ENCODE peak calls at places on chromosomes 3 and 15, in seven cellular contexts. I is stimulated activated CD4-positive, alpha-beta T cell treated with anti-CD3 and anti-CD28 coated beads, Interleukin-2, amount 100 ng/mL, for 48 hours; L is RWPE1; R is posterior vena cava; Q is activated T-cell treated with anti-CD3 and anti-CD28 coated beads, Interleukin-2, amount 50 U/mL, for 24 hours; D is Daoy; A is brain microvascular endothelial cell. K is an unnamed sample.

GRCh38 chr3:14691239-14691638 is 16.3 kb downstream of the C3orf20 start:
- DNase-seq in I (no peak), L (no peak), D (no peak), R (no peak), A (no peak), Q (no peak), K (no peak)

GRCh38 chr3:171028779-171029232 is 2.3 kb upstream of the SLC2A2 start:
- DNase-seq in A (peak), I (peak), Q (no peak), L (peak), D (peak), R (no peak), K (no peak)

GRCh38 chr15:22873204-22873701 is 34.8 kb downstream of the NIPA2 start:
- DNase-seq in Q (no peak), L (no peak), R (no peak), I (no peak), D (peak), A (peak), K (peak)

GRCh38 chr15:71512281-71513016 is 297.9 kb upstream of the NR2E3 start:
- DNase-seq in I (no peak), D (no peak), Q (no peak), L (no peak), A (no peak), R (no peak), K (no peak)

GRCh38 chr3:140443073-140443472 is 234.8 kb upstream of the TRIM42 start:
- DNase-seq in R (no peak), D (no peak), Q (no peak), L (no peak), I (no peak), A (no peak), K (no peak)

GRCh38 chr3:160829486-160830009 is 73.5 kb downstream of the PPM1L start:
- DNase-seq in D (no peak), A (no peak), Q (no peak), L (no peak), I (no peak), R (no peak), K (no peak)

GRCh38 chr3:41701196-41701698 is 260.7 kb downstream of the ULK4 start:
- DNase-seq in D (no peak), L (no peak), I (no peak), A (no peak), R (no peak), Q (no peak), K (no peak)

GRCh38 chr3:125160911-125161371 is 51.6 kb downstream of the SLC12A8 start:
- DNase-seq in Q (no peak), A (no peak), I (no peak), R (no peak), L (no peak), D (no peak), K (no peak)

GRCh38 chr3:115325539-115325938 is 178.5 kb upstream of the ZBTB20 start:
- DNase-seq in L (peak), I (no peak), R (no peak), Q (no peak), A (peak), D (peak), K (peak)

GRCh38 chr3:71051893-71052687 is 531.4 kb downstream of the FOXP1 start:
- DNase-seq in I (no peak), R (no peak), A (no peak), Q (no peak), L (peak), D (no peak), K (no peak)

GRCh38 chr3:164375538-164375937 is 702.8 kb downstream of the SI start:
- DNase-seq in A (no peak), D (no peak), R (no peak), Q (no peak), L (no peak), I (no peak), K (no peak)